ENCODE peak calls at places on chromosomes 6 and 20, in nine cellular contexts. M is cardiac muscle cell, Q is keratinocyte, N is brain microvascular endothelial cell, P is IMR-90, Y is pancreas, A is uterus, F is tibial nerve, Z is PC-3. G is an unnamed sample. For H3K36me3, the result is how much of the 10 kb centered on the place peaks cover.

GRCh38 chr20:63064310-63064709 is 57.5 kb upstream of the BHLHE23 start:
- DNase-seq in F (no peak), Z (no peak), Q (no peak), P (no peak), M (no peak), N (no peak), Y (no peak), A (no peak), G (peak)

GRCh38 chr6:72861935-72862432 is 240.1 kb downstream of the KCNQ5 start:
- DNase-seq in A (no peak), M (peak), Z (peak), N (peak), Q (no peak), Y (no peak), P (peak), F (no peak), G (no peak)

GRCh38 chr6:117870477-117871243 is 36.4 kb upstream of the SLC35F1 start:
- DNase-seq in Y (no peak), N (no peak), M (no peak), Z (no peak), Q (no peak), F (no peak), A (no peak), P (no peak), G (no peak)

GRCh38 chr6:89111933-89112332 is 5.9 kb downstream of the SRSF12 start:
- DNase-seq in A (no peak), M (no peak), P (no peak), Z (no peak), N (no peak), Q (no peak), F (no peak), Y (no peak), G (no peak)

GRCh38 chr20:40860487-40860902 is 168.1 kb upstream of the TOP1 start:
- DNase-seq in Q (no peak), F (no peak), P (peak), M (peak), Z (peak), N (peak), Y (peak), A (no peak), G (peak)

GRCh38 chr20:17624070-17624469 is 54.2 kb downstream of the DSTN start:
- DNase-seq in F (no peak), N (no peak), Q (no peak), Z (no peak), Y (no peak), A (peak), M (no peak), P (no peak), G (peak)

GRCh38 chr6:134714679-134715078 is 235.2 kb downstream of the ALDH8A1 start:
- DNase-seq in N (no peak), A (no peak), P (peak), Q (no peak), F (no peak), Y (no peak), Z (peak), M (peak), G (peak)

GRCh38 chr6:159981591-159982245 is 12.8 kb downstream of the IGF2R start:
- DNase-seq in Y (peak), M (peak), F (no peak), P (peak), Q (no peak), Z (no peak), A (peak), N (peak), G (peak)

GRCh38 chr6:129447166-129447565 is 262.8 kb downstream of the ARHGAP18 start:
- DNase-seq in N (no peak), F (no peak), M (no peak), Y (no peak), Q (no peak), P (no peak), Z (no peak), A (no peak), G (no peak)

GRCh38 chr20:52071136-52071535 is 120.4 kb downstream of the ZFP64 start:
- DNase-seq in Z (no peak), Q (no peak), F (no peak), P (no peak), M (no peak), Y (no peak), N (no peak), A (no peak), G (no peak)

GRCh38 chr20:59749293-59749680 is 144.9 kb downstream of the PHACTR3 start:
- DNase-seq in P (peak), A (no peak), M (peak), Y (no peak), N (peak), Q (no peak), F (no peak), Z (peak), G (no peak)

GRCh38 chr6:148624025-148624424 is 122.8 kb upstream of the UST start:
- DNase-seq in M (no peak), Q (no peak), Z (no peak), F (peak), P (no peak), N (no peak), Y (no peak), A (no peak), G (no peak)

GRCh38 chr6:158222066-158222465 is 53.9 kb downstream of the GTF2H5 start:
- DNase-seq in Y (no peak), N (no peak), F (no peak), M (no peak), Z (no peak), Q (no peak), P (no peak), A (no peak), G (no peak)

GRCh38 chr6:133241901-133242760 is 974 bp downstream of the EYA4 start:
- DNase-seq in A (no peak), M (peak), Y (no peak), P (peak), F (peak), Q (no peak), N (no peak), Z (no peak), G (no peak)

GRCh38 chr6:109351231-109352132 is 30.8 kb downstream of the CD164 start:
- DNase-seq in M (peak), A (no peak), Y (no peak), N (no peak), Q (no peak), P (no peak), F (peak), Z (no peak), G (no peak)

GRCh38 chr6:108660251-108660650 is 99.5 kb downstream of the FOXO3 start:
- DNase-seq in Q (no peak), N (no peak), Y (no peak), M (no peak), P (no peak), F (no peak), Z (peak), A (no peak), G (no peak)

GRCh38 chr6:135221505-135221904 is 40.4 kb downstream of the MYB start:
- DNase-seq in Q (no peak), F (no peak), Y (no peak), M (no peak), P (no peak), Z (no peak), A (no peak), N (no peak), G (no peak)

GRCh38 chr20:46636514-46636913 is 14.7 kb downstream of the SLC13A3 start:
- DNase-seq in Z (no peak), N (no peak), M (no peak), Q (no peak), F (no peak), P (no peak), Y (no peak), A (no peak), G (no peak)

GRCh38 chr6:40685771-40686170 is 98.6 kb upstream of the LRFN2 start:
- DNase-seq in M (no peak), Z (no peak), F (no peak), Q (no peak), Y (no peak), A (no peak), N (no peak), P (no peak), G (no peak)

GRCh38 chr20:25000268-25000801 is 7.8 kb upstream of the APMAP start:
- DNase-seq in F (peak), N (peak), Z (peak), P (peak), M (peak), Y (peak), A (peak), Q (peak), G (no peak)

GRCh38 chr20:64044484-64045247 is 4.8 kb downstream of the SOX18 start:
- DNase-seq in N (no peak), Q (no peak), A (no peak), Y (no peak), F (no peak), P (peak), M (peak), Z (peak), G (no peak)

GRCh38 chr20:8330785-8331699 is 199.0 kb downstream of the PLCB1 start:
- DNase-seq in Q (no peak), P (no peak), N (no peak), A (no peak), Y (no peak), F (no peak), Z (no peak), M (peak), G (no peak)

GRCh38 chr6:40343318-40343886 is 243.8 kb downstream of the LRFN2 start:
- DNase-seq in N (no peak), Y (no peak), P (no peak), M (no peak), F (no peak), Z (no peak), Q (no peak), A (no peak), G (no peak)

GRCh38 chr6:168648240-168648639 is 207.3 kb downstream of the SMOC2 start:
- DNase-seq in P (no peak), Z (no peak), M (no peak), A (no peak), Q (no peak), N (no peak), F (no peak), Y (no peak), G (no peak)

GRCh38 chr6:57256541-57256940 is 34.4 kb upstream of the RAB23 start:
- DNase-seq in Z (no peak), N (peak), F (no peak), M (peak), A (no peak), Q (no peak), P (peak), Y (no peak), G (no peak)

GRCh38 chr6:17278289-17279061 is 2.7 kb upstream of the RBM24 start:
- DNase-seq in F (no peak), A (no peak), Z (peak), Y (no peak), Q (no peak), M (peak), P (peak), N (peak), G (no peak)

GRCh38 chr6:113317870-113318269 is 539.3 kb upstream of the MARCKS start:
- DNase-seq in Z (no peak), Q (no peak), N (no peak), P (no peak), A (no peak), M (no peak), F (no peak), Y (no peak), G (no peak)

GRCh38 chr6:31609519-31610406 is 5.3 kb upstream of the AIF1 start:
- DNase-seq in Q (no peak), P (no peak), F (no peak), A (no peak), N (no peak), Y (no peak), Z (no peak), M (peak), G (no peak)

GRCh38 chr20:48025661-48026060 is 240.4 kb upstream of the SULF2 start:
- DNase-seq in Z (peak), F (no peak), P (no peak), N (no peak), M (peak), Q (no peak), Y (no peak), A (no peak), G (no peak)

GRCh38 chr6:43699564-43700186 is 12.1 kb upstream of the MRPS18A start:
- DNase-seq in F (no peak), M (peak), Q (no peak), Y (no peak), A (no peak), P (peak), N (peak), Z (peak), G (no peak)

GRCh38 chr6:121890307-121890910 is 455.0 kb downstream of the GJA1 start:
- DNase-seq in Y (no peak), M (no peak), A (no peak), Z (no peak), Q (no peak), F (no peak), N (no peak), P (no peak), G (no peak)

GRCh38 chr6:91509711-91510110 is 922.8 kb upstream of the MAP3K7 start:
- DNase-seq in P (no peak), A (no peak), N (peak), Q (no peak), Y (no peak), Z (peak), F (no peak), M (no peak), G (no peak)

GRCh38 chr20:10671221-10671849 is 2.5 kb downstream of the JAG1 start:
- DNase-seq in F (peak), Y (peak), P (peak), M (peak), A (peak), Z (peak), N (peak), Q (peak), G (peak)

DNA sequence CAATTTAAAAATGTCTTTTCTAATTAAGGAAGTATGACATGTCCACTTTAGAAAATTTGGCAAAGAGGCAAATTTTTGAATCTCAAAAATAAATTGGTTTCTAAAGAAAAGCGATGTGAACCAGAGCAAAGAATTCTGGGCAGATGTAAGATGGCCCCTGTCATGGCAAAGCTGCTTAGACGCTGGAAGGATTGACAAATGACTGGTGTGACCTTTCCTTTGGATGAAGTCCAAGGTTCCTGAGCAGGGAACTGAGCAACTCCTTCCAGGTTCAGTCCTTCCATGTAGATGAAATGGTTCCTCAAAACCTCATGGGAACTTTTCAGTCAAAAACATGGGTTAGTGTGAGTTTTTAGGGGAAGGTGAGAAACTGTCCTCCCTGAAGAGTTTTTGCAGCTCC is 25.1 kb downstream of the BRPF3 start:
- DNase-seq in A (no peak), F (no peak), Z (no peak), Y (no peak), Q (no peak), N (no peak), M (no peak), P (no peak), G (no peak)
- H3K36me3 ChIP-seq in A (under half), F (under half), Z (under half), Y (under half), Q (under half), N (half or more), M (under half), P (under half), G (half or more)

DNA sequence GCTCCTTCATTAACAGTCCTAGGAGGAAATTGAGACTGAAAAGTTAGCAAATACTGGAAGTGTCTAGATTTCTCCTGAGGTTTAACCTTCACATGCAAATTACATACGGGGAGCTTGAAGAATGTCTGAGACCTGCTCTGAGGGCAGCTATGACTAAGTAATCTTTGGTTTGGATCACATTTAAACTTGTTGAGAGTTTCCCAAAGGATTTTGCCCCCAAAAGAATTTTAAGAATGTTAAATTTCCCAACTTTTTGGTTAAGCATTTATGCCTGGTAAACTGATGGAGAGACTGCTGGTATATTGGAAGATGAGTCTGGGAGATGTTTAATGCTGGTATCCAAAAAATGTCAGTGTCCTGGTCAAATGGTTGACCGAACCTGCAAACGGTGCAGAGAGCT is 97.0 kb downstream of the RREB1 start:
- DNase-seq in Z (no peak), Y (no peak), N (no peak), M (peak), P (peak), F (no peak), A (no peak), Q (no peak), G (no peak)
- H3K36me3 ChIP-seq in Z (under half), Y (under half), N (under half), M (under half), P (under half), F (under half), A (under half), Q (under half), G (under half)

DNA sequence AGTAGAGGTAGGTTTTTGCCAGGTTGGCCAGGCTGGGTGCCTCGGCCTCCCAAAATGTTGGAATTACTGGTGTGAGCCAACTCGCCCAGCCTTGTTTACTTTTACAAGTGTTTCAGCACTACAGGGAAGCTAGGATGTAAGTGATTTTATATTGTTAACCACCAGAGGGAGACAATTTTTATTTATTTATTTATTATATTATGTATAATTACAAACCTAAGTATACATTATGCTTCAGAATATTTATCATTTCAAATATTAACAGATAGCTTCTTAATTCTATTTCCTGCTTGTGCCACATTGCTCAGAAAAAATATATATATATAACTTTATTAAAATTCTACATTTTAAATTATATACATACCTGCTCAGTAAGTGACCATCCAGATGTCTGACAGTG is 9.8 kb downstream of the MMUT start:
- DNase-seq in Q (no peak), M (peak), Z (peak), P (no peak), A (no peak), F (no peak), Y (no peak), N (no peak), G (no peak)
- H3K36me3 ChIP-seq in Q (under half), M (half or more), Z (under half), P (under half), A (under half), F (under half), Y (under half), N (under half), G (half or more)

DNA sequence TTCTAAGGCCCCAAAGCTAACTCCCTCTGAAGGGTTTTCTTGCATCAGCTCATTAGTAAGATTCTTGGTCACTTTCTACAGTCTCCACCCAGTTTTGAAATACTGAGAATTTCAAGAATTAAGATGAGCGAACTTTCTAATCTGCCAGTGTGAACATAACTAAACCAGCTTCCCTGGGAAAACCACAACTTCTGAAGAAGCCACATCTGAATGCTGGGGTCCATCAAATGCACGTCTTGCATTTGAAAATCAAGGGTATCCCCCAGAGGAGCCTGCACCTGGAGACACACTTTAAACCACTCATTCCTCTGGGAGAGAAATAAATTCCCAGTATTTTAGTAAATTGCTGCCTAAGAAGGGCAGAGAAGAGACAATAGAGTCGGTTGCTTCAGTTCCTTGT is 292.1 kb upstream of the CDH4 start:
- DNase-seq in M (no peak), A (no peak), Y (no peak), N (no peak), Q (no peak), Z (no peak), P (no peak), F (no peak), G (no peak)
- H3K36me3 ChIP-seq in M (under half), A (under half), Y (under half), N (under half), Q (under half), Z (under half), P (under half), F (under half), G (under half)

DNA sequence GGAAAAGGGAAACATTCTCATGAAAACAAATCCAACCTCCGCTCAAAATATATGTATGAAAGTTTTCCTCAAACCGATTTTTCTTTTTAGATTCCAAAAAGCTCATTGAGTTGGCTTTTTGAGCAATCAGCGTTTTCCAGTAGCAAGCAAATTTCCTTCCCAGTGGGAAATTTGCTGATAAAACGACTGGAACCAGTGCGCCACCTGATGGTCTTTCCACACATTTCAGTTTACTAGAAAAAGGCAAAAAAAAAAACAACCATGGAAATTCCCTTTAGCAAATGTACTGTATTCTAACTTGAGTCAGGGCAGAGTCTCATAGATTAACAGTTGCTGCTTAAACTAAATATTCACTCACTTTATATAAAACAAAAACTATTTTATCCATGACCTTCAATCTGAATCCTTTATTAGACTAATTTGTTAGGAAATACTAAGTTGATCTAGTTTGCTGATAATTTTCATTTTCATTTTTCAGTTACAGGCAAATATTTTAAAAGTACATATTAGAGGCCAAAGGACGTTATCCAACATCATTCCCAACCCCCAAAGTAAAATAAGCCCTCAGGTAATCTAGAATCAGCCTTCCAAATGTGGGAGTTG is 271.5 kb downstream of the FOXA2 start:
- DNase-seq in N (peak), F (peak), A (no peak), Z (peak), Q (no peak), P (peak), M (peak), Y (no peak), G (no peak)
- H3K36me3 ChIP-seq in N (under half), F (under half), A (under half), Z (under half), Q (under half), P (under half), M (under half), Y (under half), G (under half)